ENCODE peak calls at places on chromosome 6, in ten cellular contexts. N is nephron progenitor cell, S is GM23338, Y is progenitor cell of endocrine pancreas, V is HFF-Myc, D is breast epithelium, T is Calu3, O is endothelial cell, P is ovary, K is lung. J is an unnamed sample.

GRCh38 chr6:107218142-107218541 is 102.8 kb upstream of the BEND3 start:
- DNase-seq in V (no peak), P (no peak), D (no peak), T (no peak), N (no peak), S (no peak), K (no peak), Y (no peak), O (no peak), J (no peak)

GRCh38 chr6:103367212-103367611 is 1492.5 kb downstream of the HACE1 start:
- DNase-seq in S (peak), K (no peak), Y (no peak), T (no peak), P (no peak), D (no peak), V (no peak), N (peak), O (no peak), J (no peak)

GRCh38 chr6:10300071-10300470 is 114.8 kb downstream of the TFAP2A start:
- DNase-seq in O (no peak), Y (no peak), T (peak), K (no peak), P (no peak), S (no peak), D (no peak), N (no peak), V (no peak), J (peak)

GRCh38 chr6:35640017-35640664 is 48.6 kb downstream of the FKBP5 start:
- DNase-seq in V (no peak), D (no peak), P (no peak), N (no peak), S (no peak), O (no peak), K (no peak), T (no peak), Y (no peak), J (peak)

GRCh38 chr6:165321555-165322145 is 12.2 kb upstream of the C6orf118 start:
- DNase-seq in T (no peak), Y (no peak), S (no peak), D (no peak), O (no peak), N (no peak), V (no peak), K (no peak), P (no peak), J (no peak)

GRCh38 chr6:164048840-164049239 is 634.3 kb downstream of the QKI start:
- DNase-seq in K (no peak), D (no peak), N (no peak), P (no peak), O (no peak), T (no peak), S (no peak), Y (no peak), V (no peak), J (no peak)

GRCh38 chr6:7296602-7297001 is 16.4 kb downstream of the SSR1 start:
- DNase-seq in N (no peak), P (no peak), T (no peak), O (no peak), D (no peak), K (no peak), S (no peak), V (no peak), Y (no peak), J (no peak)

GRCh38 chr6:111469543-111469942 is 13.5 kb downstream of the REV3L start:
- DNase-seq in T (no peak), D (no peak), K (no peak), V (no peak), P (no peak), O (no peak), N (no peak), S (peak), Y (no peak), J (no peak)

GRCh38 chr6:31474871-31475286 is 23.1 kb upstream of the MICB start:
- DNase-seq in K (peak), T (peak), N (peak), V (no peak), P (no peak), S (peak), O (no peak), Y (no peak), D (no peak), J (no peak)

GRCh38 chr6:9516207-9516606 is 898.7 kb downstream of the TFAP2A start:
- DNase-seq in V (no peak), N (peak), P (no peak), T (peak), D (no peak), O (no peak), S (peak), Y (no peak), K (no peak), J (no peak)

GRCh38 chr6:35152067-35152707 is 11.0 kb upstream of the TCP11 start:
- DNase-seq in S (no peak), O (no peak), V (no peak), P (no peak), N (no peak), D (no peak), Y (no peak), K (no peak), T (no peak), J (no peak)

GRCh38 chr6:15266423-15266996 is 20.6 kb downstream of the JARID2 start:
- DNase-seq in T (no peak), D (no peak), N (no peak), V (no peak), K (no peak), Y (no peak), O (peak), P (no peak), S (peak), J (no peak)

GRCh38 chr6:33988121-33989015 is 157.5 kb downstream of the GRM4 start:
- DNase-seq in O (no peak), P (no peak), K (no peak), N (no peak), S (no peak), D (no peak), Y (peak), V (no peak), T (no peak), J (no peak)

GRCh38 chr6:2940010-2940850 is 31.1 kb downstream of the SERPINB6 start:
- DNase-seq in T (no peak), D (peak), V (no peak), Y (no peak), O (no peak), P (no peak), N (no peak), S (no peak), K (peak), J (no peak)

GRCh38 chr6:5337573-5337972 is 76.3 kb downstream of the FARS2 start:
- DNase-seq in N (no peak), D (no peak), S (peak), K (no peak), P (no peak), O (no peak), Y (no peak), T (no peak), V (no peak), J (no peak)

GRCh38 chr6:108156938-108157233 is 8.9 kb upstream of the NR2E1 start:
- DNase-seq in N (no peak), Y (no peak), O (no peak), V (no peak), S (no peak), D (no peak), K (no peak), P (no peak), T (no peak), J (no peak)

GRCh38 chr6:33692760-33693158 is 18.7 kb downstream of the UQCC2 start:
- DNase-seq in K (no peak), V (no peak), T (no peak), D (no peak), N (no peak), S (no peak), Y (no peak), P (peak), O (no peak), J (no peak)

GRCh38 chr6:124002377-124003081 is 198.9 kb downstream of the NKAIN2 start:
- DNase-seq in N (no peak), V (no peak), S (no peak), O (no peak), D (no peak), T (no peak), K (no peak), P (no peak), Y (no peak), J (no peak)

GRCh38 chr6:50791900-50792508 is 26.7 kb upstream of the TFAP2B start:
- DNase-seq in P (no peak), Y (no peak), V (no peak), K (no peak), D (no peak), O (peak), N (peak), T (peak), S (peak), J (peak)

GRCh38 chr6:41705996-41706835 is 29.2 kb downstream of the TFEB start:
- DNase-seq in K (peak), T (peak), O (peak), Y (no peak), N (peak), S (peak), P (peak), V (no peak), D (peak), J (no peak)

DNA sequence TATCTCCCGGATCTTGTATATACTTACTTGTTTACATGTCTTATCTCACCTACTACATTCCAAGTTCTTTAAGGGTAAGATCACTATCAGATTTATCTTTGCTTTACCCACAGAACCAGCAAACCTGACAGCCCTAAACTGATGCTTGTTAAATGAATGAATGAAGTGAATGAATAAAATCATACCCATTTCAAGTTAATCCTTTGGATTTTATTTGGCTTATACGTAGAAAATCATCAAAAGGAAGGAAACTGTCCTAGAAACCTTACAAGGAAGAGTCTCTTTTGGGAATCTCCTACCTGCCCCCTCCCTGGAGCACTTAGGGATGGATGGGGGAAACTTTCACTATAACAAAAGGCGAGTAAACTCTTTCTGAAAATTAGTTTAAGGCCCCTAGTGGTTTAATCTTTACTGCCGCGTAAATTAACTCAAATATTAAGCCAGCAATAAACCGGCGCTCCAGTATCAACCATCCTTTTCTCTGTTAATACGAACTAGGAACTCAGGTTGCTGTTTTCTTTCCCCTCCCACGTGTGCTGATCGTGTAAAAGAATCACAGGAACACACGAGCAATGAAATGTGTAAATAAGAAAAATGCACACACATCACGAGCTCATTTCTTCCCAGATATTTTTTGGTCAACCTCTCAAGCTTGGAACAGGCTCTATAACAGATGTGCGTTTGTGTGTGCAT is 1.2 kb upstream of the UTRN start:
- DNase-seq in P (no peak), K (peak), O (no peak), N (no peak), S (peak), V (no peak), Y (no peak), D (no peak), T (no peak), J (no peak)
- TF ChIP-seq CTCF in P (no peak), K (no peak), O (no peak), N (no peak), S (peak), V (no peak), Y (peak), D (no peak), T (no peak), J (no peak)

GRCh38 chr6:37559501-37559900 is 59.8 kb upstream of the CCDC167 start:
- DNase-seq in P (no peak), S (no peak), N (no peak), Y (no peak), D (no peak), K (no peak), T (no peak), V (no peak), O (no peak), J (no peak)

GRCh38 chr6:37558646-37559045 is 59.0 kb upstream of the CCDC167 start:
- DNase-seq in T (no peak), N (no peak), P (no peak), V (no peak), D (no peak), S (no peak), O (no peak), Y (no peak), K (no peak), J (no peak)

GRCh38 chr6:37561361-37561760 is 61.7 kb upstream of the CCDC167 start:
- DNase-seq in D (no peak), S (no peak), N (no peak), T (no peak), K (no peak), O (no peak), P (no peak), Y (no peak), V (no peak), J (no peak)

GRCh38 chr6:37559060-37559459 is 59.4 kb upstream of the CCDC167 start:
- DNase-seq in N (no peak), K (no peak), S (no peak), D (no peak), O (no peak), Y (no peak), V (no peak), T (no peak), P (no peak), J (no peak)

DNA sequence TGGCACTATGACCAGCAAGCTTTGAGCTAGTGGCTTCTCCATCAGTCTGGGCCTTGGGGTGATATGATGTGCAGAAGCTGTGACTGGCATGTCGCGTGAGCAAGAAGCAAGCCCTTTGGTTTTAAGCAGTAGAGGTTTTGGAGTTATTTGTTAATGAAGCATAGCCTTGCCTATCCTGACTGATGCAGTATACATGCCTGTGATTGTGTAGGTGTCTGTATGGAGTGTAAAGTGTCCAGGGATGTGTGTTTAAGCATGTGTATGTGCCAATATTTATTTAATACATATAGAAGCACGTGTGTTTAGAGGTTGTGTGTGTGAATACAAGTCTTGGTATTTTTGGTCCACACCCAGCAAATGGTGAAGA is 61.0 kb upstream of the CCDC167 start:
- DNase-seq in V (no peak), O (no peak), T (no peak), P (no peak), D (no peak), N (no peak), Y (no peak), S (no peak), K (no peak), J (no peak)
- TF ChIP-seq CTCF in V (no peak), O (no peak), T (no peak), P (no peak), D (no peak), N (no peak), Y (no peak), S (no peak), K (no peak), J (no peak)

GRCh38 chr6:26199057-26199772 is 112.0 kb downstream of the HFE start:
- DNase-seq in V (peak), Y (no peak), D (peak), N (peak), K (no peak), T (peak), O (peak), P (peak), S (peak), J (no peak)

GRCh38 chr6:26198626-26199056 is 111.4 kb downstream of the HFE start:
- DNase-seq in T (no peak), O (no peak), Y (no peak), S (no peak), P (no peak), N (no peak), D (no peak), V (no peak), K (no peak), J (no peak)

GRCh38 chr6:26195924-26196845 is 109.0 kb downstream of the HFE start:
- DNase-seq in D (no peak), Y (no peak), O (no peak), N (no peak), V (no peak), P (peak), K (no peak), S (no peak), T (no peak), J (no peak)

GRCh38 chr6:26196846-26197683 is 109.8 kb downstream of the HFE start:
- DNase-seq in P (peak), D (peak), K (no peak), S (peak), V (peak), T (peak), O (peak), Y (no peak), N (peak), J (no peak)

GRCh38 chr6:26197736-26198625 is 110.8 kb downstream of the HFE start:
- DNase-seq in D (peak), V (no peak), T (no peak), S (peak), N (peak), K (no peak), P (peak), O (no peak), Y (no peak), J (no peak)
- TF ChIP-seq CTCF in D (no peak), V (no peak), T (no peak), S (no peak), N (no peak), K (no peak), P (no peak), O (no peak), Y (no peak), J (peak)

GRCh38 chr6:38234141-38234540 is 405.6 kb downstream of the BTBD9 start:
- DNase-seq in N (no peak), O (no peak), T (no peak), K (no peak), D (no peak), P (no peak), V (no peak), S (peak), Y (no peak), J (no peak)
- TF ChIP-seq CTCF in N (no peak), O (no peak), T (no peak), K (no peak), D (no peak), P (no peak), V (no peak), S (peak), Y (no peak), J (no peak)

DNA sequence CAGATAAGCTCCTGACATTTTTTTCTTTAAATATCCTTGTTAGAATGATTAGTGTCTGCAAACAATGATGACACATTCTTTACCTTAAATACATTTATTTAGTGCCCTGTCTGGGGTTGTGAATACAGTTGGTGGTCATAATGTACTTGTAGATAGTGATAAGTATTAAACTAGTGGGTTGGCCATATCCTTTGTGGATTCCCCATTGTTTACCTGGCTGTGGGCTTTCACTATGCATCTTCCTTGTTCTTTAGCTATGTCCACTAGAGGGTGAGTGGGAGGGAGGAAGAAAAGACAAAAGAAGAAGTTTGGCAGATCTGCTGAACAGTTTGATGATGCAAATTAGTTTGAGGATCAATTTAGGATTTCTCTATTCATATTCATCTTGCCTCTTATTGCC is 15.7 kb downstream of the HS3ST5 start:
- DNase-seq in V (no peak), S (no peak), T (no peak), O (no peak), Y (no peak), N (no peak), K (no peak), P (no peak), D (no peak), J (no peak)
- TF ChIP-seq CTCF in V (no peak), S (peak), T (no peak), O (peak), Y (peak), N (no peak), K (no peak), P (no peak), D (no peak), J (no peak)

GRCh38 chr6:95197590-95197989 is 379.7 kb upstream of the MANEA start:
- DNase-seq in Y (no peak), S (no peak), V (no peak), P (no peak), N (no peak), K (no peak), O (no peak), T (no peak), D (no peak), J (no peak)

GRCh38 chr6:95209007-95209406 is 368.3 kb upstream of the MANEA start:
- DNase-seq in N (no peak), K (no peak), T (no peak), D (no peak), P (no peak), O (no peak), V (no peak), Y (no peak), S (no peak), J (no peak)

GRCh38 chr6:95203153-95203754 is 374.1 kb upstream of the MANEA start:
- DNase-seq in K (no peak), N (peak), S (peak), D (no peak), T (peak), Y (no peak), O (peak), V (no peak), P (no peak), J (no peak)
- TF ChIP-seq CTCF in K (no peak), N (peak), S (peak), D (no peak), T (peak), Y (peak), O (peak), V (peak), P (no peak), J (peak)

GRCh38 chr6:154427425-154427824 is 70.8 kb upstream of the IPCEF1 start:
- DNase-seq in N (no peak), T (no peak), S (no peak), V (no peak), D (no peak), P (no peak), O (no peak), Y (no peak), K (no peak), J (no peak)
- TF ChIP-seq CTCF in N (no peak), T (no peak), S (no peak), V (no peak), D (no peak), P (no peak), O (no peak), Y (no peak), K (no peak), J (no peak)

GRCh38 chr6:12408752-12409151 is 118.6 kb downstream of the EDN1 start:
- DNase-seq in V (no peak), S (no peak), T (no peak), N (no peak), K (no peak), Y (no peak), O (peak), P (no peak), D (no peak), J (no peak)

GRCh38 chr6:12403946-12404647 is 113.9 kb downstream of the EDN1 start:
- DNase-seq in S (no peak), N (no peak), K (no peak), V (no peak), P (no peak), T (no peak), Y (no peak), D (no peak), O (no peak), J (no peak)

GRCh38 chr6:12401200-12401599 is 111.0 kb downstream of the EDN1 start:
- DNase-seq in T (no peak), O (no peak), P (no peak), N (no peak), K (no peak), Y (no peak), V (no peak), D (no peak), S (no peak), J (no peak)

GRCh38 chr6:12404651-12405050 is 114.5 kb downstream of the EDN1 start:
- DNase-seq in V (no peak), D (no peak), T (no peak), S (no peak), P (no peak), K (no peak), Y (no peak), N (no peak), O (no peak), J (no peak)

DNA sequence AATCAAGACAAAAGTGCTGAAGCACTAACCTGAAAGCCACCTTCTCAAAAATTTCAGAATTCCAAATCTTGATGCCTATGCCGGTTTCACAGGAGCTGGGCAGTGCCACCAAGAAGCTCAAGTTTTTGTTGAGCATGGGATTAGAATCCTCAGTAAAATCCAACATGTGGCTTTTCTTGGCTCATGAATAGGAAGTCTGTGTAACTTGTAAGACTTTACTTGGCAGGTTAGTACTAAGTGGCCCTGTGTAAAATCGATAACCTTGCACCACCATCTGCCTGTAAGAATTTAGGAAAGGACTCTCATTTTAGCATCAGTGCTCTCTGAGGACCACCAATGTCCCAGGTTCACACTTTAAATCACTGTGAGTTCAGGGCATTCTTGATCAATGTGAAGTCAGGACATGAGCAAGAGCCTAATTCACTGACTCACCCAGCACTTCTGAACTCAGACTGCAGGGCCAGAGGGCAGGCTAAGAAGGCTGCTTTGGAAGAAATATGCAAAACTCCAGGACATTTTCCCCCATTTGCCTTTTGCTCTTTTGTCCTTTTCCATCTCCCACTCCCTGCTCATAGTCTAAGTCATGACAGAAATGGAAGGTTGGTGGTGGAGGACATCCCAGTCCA is 113.2 kb downstream of the EDN1 start:
- DNase-seq in P (no peak), S (no peak), O (no peak), K (no peak), Y (no peak), T (no peak), D (no peak), V (no peak), N (no peak), J (peak)
- TF ChIP-seq CTCF in P (no peak), S (no peak), O (no peak), K (no peak), Y (no peak), T (no peak), D (no peak), V (no peak), N (no peak), J (no peak)

GRCh38 chr6:37535701-37536461 is 36.2 kb upstream of the CCDC167 start:
- DNase-seq in K (no peak), Y (no peak), V (no peak), D (no peak), S (peak), O (no peak), T (peak), P (no peak), N (peak), J (no peak)
- TF ChIP-seq CTCF in K (no peak), Y (peak), V (no peak), D (no peak), S (no peak), O (no peak), T (no peak), P (no peak), N (no peak), J (peak)

J was measured in kidney epithelial cell.